ENCODE peak calls at places on chromosome 4, in six cellular contexts. I is HCT116, F is MM.1S, K is GM23248, M is SK-N-SH, U is neural progenitor cell. J is an unnamed sample.

GRCh38 chr4:2443986-2444740 is 24.7 kb upstream of the RNF4 start:
- DNase-seq in M (no peak), F (no peak), K (no peak), U (no peak), I (no peak), J (no peak)

GRCh38 chr4:78091534-78091933 is 34.4 kb downstream of the FRAS1 start:
- DNase-seq in K (no peak), F (no peak), I (no peak), U (no peak), M (no peak), J (no peak)

GRCh38 chr4:17688011-17688441 is 73.6 kb downstream of the MED28 start:
- DNase-seq in F (no peak), K (no peak), U (peak), M (no peak), I (no peak), J (peak)

GRCh38 chr4:133464311-133464710 is 315.2 kb downstream of the PCDH10 start:
- DNase-seq in I (no peak), U (no peak), K (no peak), F (no peak), M (no peak), J (peak)

GRCh38 chr4:68342139-68342538 is 7.8 kb downstream of the YTHDC1 start:
- DNase-seq in I (no peak), F (no peak), K (peak), M (no peak), U (peak), J (peak)

GRCh38 chr4:38050560-38051350 is 90.6 kb downstream of the PTTG2 start:
- DNase-seq in U (no peak), M (no peak), F (no peak), I (no peak), K (peak), J (no peak)

GRCh38 chr4:3785292-3785565 is 19.0 kb downstream of the ADRA2C start:
- DNase-seq in U (no peak), I (no peak), F (no peak), K (no peak), M (no peak), J (no peak)

GRCh38 chr4:14607001-14607400 is 395.3 kb upstream of the CPEB2 start:
- DNase-seq in K (no peak), I (no peak), M (no peak), U (no peak), F (no peak), J (peak)

GRCh38 chr4:2932561-2932950 is 30.6 kb downstream of the NOP14 start:
- DNase-seq in K (no peak), U (no peak), I (no peak), M (no peak), F (no peak), J (no peak)

GRCh38 chr4:38803833-38804653 is 548 bp downstream of the TLR1 start:
- DNase-seq in M (no peak), U (no peak), K (no peak), I (no peak), F (peak), J (peak)

GRCh38 chr4:129218355-129218754 is 122.4 kb downstream of the C4orf33 start:
- DNase-seq in M (no peak), U (peak), F (no peak), K (peak), I (no peak), J (peak)

GRCh38 chr4:90852232-90852631 is 725.0 kb downstream of the CCSER1 start:
- DNase-seq in F (no peak), K (no peak), M (no peak), U (peak), I (no peak), J (no peak)

GRCh38 chr4:145734576-145735329 is 54.8 kb downstream of the C4orf51 start:
- DNase-seq in K (peak), M (no peak), U (no peak), F (no peak), I (no peak), J (peak)

GRCh38 chr4:31100551-31100950 is 380.4 kb downstream of the PCDH7 start:
- DNase-seq in M (no peak), F (no peak), I (no peak), K (no peak), U (no peak), J (no peak)

GRCh38 chr4:31328921-31329320 is 608.8 kb downstream of the PCDH7 start:
- DNase-seq in M (no peak), F (no peak), U (no peak), I (no peak), K (no peak), J (no peak)

GRCh38 chr4:5034206-5034605 is 14.9 kb upstream of the CYTL1 start:
- DNase-seq in I (no peak), U (no peak), F (no peak), K (no peak), M (no peak), J (no peak)

GRCh38 chr4:53541577-53542206 is 49.6 kb downstream of the LNX1 start:
- DNase-seq in U (no peak), M (peak), K (peak), I (no peak), F (no peak), J (peak)

GRCh38 chr4:166198041-166198440 is 325.0 kb downstream of the TLL1 start:
- DNase-seq in F (no peak), K (no peak), M (no peak), I (no peak), U (no peak), J (no peak)

GRCh38 chr4:173531085-173531965 is 1.3 kb upstream of the HAND2 start:
- DNase-seq in K (peak), U (peak), I (no peak), M (no peak), F (no peak), J (no peak)

GRCh38 chr4:91837608-91838029 is 466.1 kb upstream of the GRID2 start:
- DNase-seq in U (no peak), F (no peak), I (no peak), M (no peak), K (no peak), J (peak)

GRCh38 chr4:75940692-75941253 is at the start of gene NAAA:
- DNase-seq in F (peak), K (peak), I (peak), M (peak), U (peak), J (peak)

GRCh38 chr4:159401791-159402380 is 299.0 kb downstream of the RAPGEF2 start:
- DNase-seq in M (no peak), K (peak), I (no peak), U (peak), F (no peak), J (peak)

GRCh38 chr4:103011378-103012025 is 8.0 kb downstream of the SLC9B1 start:
- DNase-seq in M (no peak), I (no peak), U (no peak), K (peak), F (peak), J (peak)

GRCh38 chr4:1814453-1814852 is 21.4 kb downstream of the FGFR3 start:
- DNase-seq in K (no peak), I (no peak), M (no peak), F (no peak), U (no peak), J (no peak)

GRCh38 chr4:93660036-93660435 is 168.5 kb upstream of the ATOH1 start:
- DNase-seq in I (no peak), F (no peak), U (no peak), M (no peak), K (no peak), J (no peak)

DNA sequence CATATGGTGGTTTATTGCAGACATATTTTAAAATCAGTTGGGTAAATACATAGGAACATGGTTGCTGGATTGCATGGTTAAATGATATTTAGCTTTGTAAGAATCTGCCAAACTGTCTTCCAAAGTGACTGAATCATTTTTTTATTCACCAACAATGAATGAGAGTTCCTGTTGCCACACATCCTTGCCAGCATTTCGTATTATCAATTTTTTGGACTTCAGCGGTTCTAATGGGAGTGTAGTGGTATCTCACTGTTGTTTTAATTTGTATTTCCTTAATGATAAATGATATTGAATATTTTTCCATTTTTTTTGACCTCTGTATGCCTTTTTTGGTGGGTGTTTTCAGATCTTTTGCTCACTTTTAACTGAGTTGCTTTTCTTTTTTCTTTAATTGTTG is 1.4 kb upstream of the MTHFD2L start:
- DNase-seq in M (no peak), F (no peak), K (peak), U (no peak), I (no peak), J (no peak)
- H3K9ac ChIP-seq in M (peak), F (no peak), K (peak), U (no peak), I (peak), J (peak)

GRCh38 chr4:143406523-143406922 is 69.8 kb downstream of the GAB1 start:
- DNase-seq in U (no peak), F (no peak), M (no peak), K (peak), I (no peak), J (no peak)
- TF ChIP-seq EZH2phosphoT487 in U (no peak), F (no peak), M (no peak), K (no peak), I (no peak), J (no peak)

DNA sequence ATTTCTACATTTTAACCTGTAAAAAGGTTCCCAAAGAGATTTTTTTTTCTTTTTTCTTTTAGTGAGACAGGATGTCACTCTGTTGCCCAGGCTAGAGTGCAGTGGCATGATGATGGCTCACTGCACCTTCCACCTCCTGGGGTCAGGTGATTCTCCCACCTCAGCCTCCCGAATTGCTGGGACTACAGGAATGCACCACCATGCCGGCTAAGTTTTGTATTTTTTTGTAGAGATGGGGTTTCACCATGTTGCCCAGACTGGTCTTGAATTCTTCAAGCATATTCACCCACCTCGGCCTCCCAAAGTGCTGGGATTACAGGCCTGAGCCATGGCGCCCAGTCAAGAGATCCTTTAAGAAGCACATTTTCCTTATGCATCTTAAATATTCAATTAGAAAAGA is 12.6 kb downstream of the RHOH start:
- DNase-seq in I (no peak), F (no peak), K (no peak), U (no peak), M (no peak), J (no peak)
- H3K9ac ChIP-seq in I (no peak), F (no peak), K (no peak), U (no peak), M (no peak), J (no peak)

GRCh38 chr4:47704693-47705325 is 133.1 kb downstream of the CORIN start:
- DNase-seq in M (peak), K (peak), U (peak), I (no peak), F (peak), J (peak)
- TF ChIP-seq EZH2phosphoT487 in M (no peak), K (no peak), U (no peak), I (no peak), F (no peak), J (no peak)

DNA sequence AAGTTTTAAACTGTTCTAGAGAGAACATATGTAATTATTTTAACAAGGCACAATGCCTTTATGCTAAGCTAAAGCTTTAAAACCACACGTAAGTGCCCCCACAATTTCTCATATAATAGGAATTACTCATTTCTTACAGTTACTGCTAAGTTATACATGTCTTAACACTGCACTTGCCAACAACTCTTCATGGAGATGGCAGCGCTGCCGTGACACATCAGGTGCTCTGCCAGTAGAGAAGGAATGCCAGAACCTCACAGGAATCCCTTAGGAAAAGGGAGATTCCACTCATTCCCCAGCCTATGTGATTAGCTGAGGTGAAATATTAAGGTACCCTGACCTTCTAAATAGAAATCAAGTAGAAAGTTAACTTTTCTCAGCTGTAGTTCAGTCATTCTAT is 24.0 kb downstream of the ACSL1 start:
- DNase-seq in I (no peak), K (peak), U (no peak), F (no peak), M (no peak), J (peak)
- H3K9ac ChIP-seq in I (no peak), K (peak), U (no peak), F (no peak), M (no peak), J (no peak)

DNA sequence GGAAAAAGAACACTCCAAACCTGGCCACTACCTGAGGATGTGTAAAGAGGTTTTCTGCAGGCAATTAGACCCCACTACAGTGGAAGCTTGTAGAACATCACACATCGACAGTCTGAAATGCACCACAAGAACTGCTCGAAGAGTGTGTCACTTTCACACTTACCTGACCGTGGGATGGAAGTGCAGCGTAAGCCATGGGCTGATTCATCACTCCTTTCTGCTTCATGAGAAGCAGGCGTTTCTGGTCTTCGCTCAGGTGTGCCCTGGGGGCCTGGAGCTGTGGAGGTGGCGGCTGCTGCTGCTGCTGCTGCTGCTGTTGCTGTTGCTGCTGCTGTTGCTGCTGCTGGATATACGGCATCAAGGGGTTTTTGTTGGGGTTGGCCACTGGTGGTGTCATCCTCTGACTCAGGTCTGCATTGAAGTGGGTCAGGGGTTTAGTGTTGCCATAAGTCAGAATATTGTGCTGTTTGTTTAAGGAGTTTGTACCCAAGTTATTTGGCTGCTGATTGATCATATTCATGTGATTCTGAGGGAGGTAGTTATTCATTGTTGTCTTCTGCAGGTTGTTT is 223.7 kb downstream of the MGST2 start:
- DNase-seq in M (no peak), U (no peak), F (no peak), K (no peak), I (no peak), J (peak)
- TF ChIP-seq EZH2phosphoT487 in M (no peak), U (no peak), F (no peak), K (no peak), I (no peak), J (no peak)

GRCh38 chr4:138266948-138267347 is 24.8 kb upstream of the SLC7A11 start:
- DNase-seq in U (no peak), F (no peak), I (no peak), M (no peak), K (no peak), J (no peak)
- H3K9ac ChIP-seq in U (no peak), F (no peak), I (no peak), M (no peak), K (no peak), J (no peak)

GRCh38 chr4:108044951-108045686 is 55.4 kb downstream of the HADH start:
- DNase-seq in U (no peak), F (no peak), K (peak), I (no peak), M (no peak), J (peak)
- TF ChIP-seq EZH2phosphoT487 in U (no peak), F (no peak), K (no peak), I (no peak), M (no peak), J (no peak)